ENCODE peak calls at places on chromosomes 16 and 17, in four cellular contexts. G is stomach, N is mucosa of descending colon, A is adrenal gland. K is an unnamed sample. For H3K36me3 and H3K4me1, the result is how much of the 10 kb centered on the place peaks cover.

GRCh38 chr16:30143347-30143702 is 20.3 kb upstream of the MAPK3 start:
- DNase-seq in G (no peak), N (no peak), A (no peak), K (no peak)

GRCh38 chr16:87135631-87136030 is 181.6 kb downstream of the C16orf95 start:
- DNase-seq in G (no peak), N (no peak), A (no peak), K (no peak)

GRCh38 chr16:22979038-22979437 is 165.1 kb downstream of the HS3ST2 start:
- DNase-seq in G (no peak), N (no peak), A (no peak), K (no peak)

GRCh38 chr17:75504347-75505151 is 10.8 kb downstream of the CASKIN2 start:
- DNase-seq in G (peak), N (peak), A (peak), K (no peak)

GRCh38 chr16:67862623-67863583 is 9.9 kb upstream of the EDC4 start:
- DNase-seq in G (peak), N (no peak), A (peak), K (peak)

GRCh38 chr16:85870159-85870558 is 28.8 kb upstream of the IRF8 start:
- DNase-seq in G (no peak), N (no peak), A (no peak), K (no peak)

GRCh38 chr17:37614391-37614790 is 5.2 kb upstream of the SYNRG start:
- DNase-seq in G (no peak), N (no peak), A (no peak), K (no peak)

GRCh38 chr17:48293319-48294192 is 136.5 kb downstream of the SKAP1 start:
- DNase-seq in G (no peak), N (no peak), A (no peak), K (no peak)

GRCh38 chr17:15378243-15378642 is 36.8 kb upstream of the TEKT3 start:
- DNase-seq in G (no peak), N (no peak), A (no peak), K (no peak)

GRCh38 chr17:15263206-15263579 is 1.9 kb downstream of the PMP22 start:
- DNase-seq in G (peak), N (peak), A (peak), K (peak)

GRCh38 chr16:57209780-57210179 is 23.7 kb downstream of the RSPRY1 start:
- DNase-seq in G (no peak), N (no peak), A (no peak), K (no peak)
- H3K36me3 ChIP-seq in G (half or more), N (under half), A (half or more), K (half or more)

DNA sequence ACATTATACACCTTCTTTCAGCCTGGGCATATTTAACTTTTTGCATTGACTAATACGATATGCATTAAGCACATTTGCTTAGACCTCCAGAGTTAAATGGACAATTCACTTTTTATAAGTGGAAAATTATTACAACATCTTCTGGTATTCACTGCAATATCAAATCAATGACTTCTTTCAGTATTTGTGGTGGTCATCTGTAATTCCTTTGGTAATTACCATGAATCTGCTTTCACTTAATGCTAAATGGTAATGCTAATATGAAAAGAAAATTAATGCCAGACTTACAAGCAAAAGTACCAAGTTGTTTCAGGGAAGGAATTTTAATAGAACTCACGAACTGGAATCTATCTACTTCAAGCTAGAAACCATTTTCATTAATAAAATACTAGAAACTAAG is 6.4 kb downstream of the GPATCH8 start:
- DNase-seq in G (no peak), N (no peak), A (no peak), K (no peak)
- H3K4me1 ChIP-seq in G (under half), N (under half), A (under half), K (under half)

GRCh38 chr17:44850025-44850424 is 2.3 kb downstream of the HIGD1B start:
- DNase-seq in G (no peak), N (no peak), A (no peak), K (no peak)
- H3K36me3 ChIP-seq in G (under half), N (under half), A (under half), K (under half)

GRCh38 chr17:70136131-70136530 is 33.2 kb upstream of the KCNJ2 start:
- DNase-seq in G (no peak), N (peak), A (no peak), K (no peak)

GRCh38 chr17:70134777-70135176 is 34.6 kb upstream of the KCNJ2 start:
- DNase-seq in G (no peak), N (no peak), A (no peak), K (no peak)

GRCh38 chr17:70137451-70138230 is 31.7 kb upstream of the KCNJ2 start:
- DNase-seq in G (no peak), N (peak), A (peak), K (no peak)

GRCh38 chr17:70132505-70132904 is 36.8 kb upstream of the KCNJ2 start:
- DNase-seq in G (no peak), N (no peak), A (no peak), K (no peak)

DNA sequence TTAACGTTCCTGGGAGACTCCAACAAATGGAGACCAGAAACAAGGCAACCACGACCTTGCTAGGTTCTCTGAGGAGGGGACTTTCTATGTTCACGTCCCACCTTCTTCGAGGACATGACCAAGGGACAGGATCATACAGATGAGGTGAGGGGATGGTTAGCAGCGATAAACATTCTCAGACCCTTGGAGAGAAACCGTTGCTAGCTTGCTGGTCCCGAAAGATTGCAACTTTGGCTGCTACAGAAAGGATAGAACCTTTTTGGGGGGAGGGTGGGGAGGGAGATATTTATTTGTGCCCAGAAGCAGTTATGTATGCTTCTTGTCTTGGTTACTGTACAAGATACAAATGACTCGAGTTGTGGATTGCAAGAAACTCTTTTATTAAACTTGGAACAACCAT is 35.3 kb upstream of the KCNJ2 start:
- DNase-seq in G (no peak), N (no peak), A (no peak), K (no peak)
- H3K4me1 ChIP-seq in G (under half), N (under half), A (under half), K (under half)

DNA sequence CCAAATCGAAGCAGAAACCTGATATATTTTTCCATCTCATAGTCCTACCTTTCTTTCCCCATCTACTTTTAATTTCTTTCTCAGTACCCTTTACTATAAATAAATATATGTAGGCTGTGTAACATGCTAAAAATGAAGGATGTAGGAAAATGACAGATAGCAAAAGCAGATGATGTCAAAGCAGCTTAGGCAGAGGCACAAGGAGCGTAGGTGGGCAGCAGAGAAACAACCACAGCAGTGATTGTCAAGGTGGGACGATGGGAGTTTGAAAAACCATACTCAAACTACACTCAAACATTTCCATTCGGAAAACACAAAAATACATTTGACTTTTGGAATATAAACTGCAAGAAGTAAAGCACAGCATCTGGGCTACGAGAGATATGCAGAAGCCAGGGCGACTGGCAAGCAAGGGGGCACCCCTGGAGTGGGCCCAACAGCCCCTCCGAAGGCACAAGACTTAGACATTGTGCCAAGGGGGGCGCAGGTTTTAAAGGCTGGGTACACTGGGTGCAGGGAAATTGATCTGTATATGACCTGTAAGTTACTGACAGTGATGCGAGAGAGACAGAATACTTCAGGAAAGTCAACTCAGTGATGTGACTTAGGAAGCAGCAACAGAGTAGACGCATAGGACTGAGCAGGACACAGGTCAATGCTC is 31.1 kb downstream of the SNN start:
- DNase-seq in G (no peak), N (no peak), A (no peak), K (no peak)
- H3K36me3 ChIP-seq in G (under half), N (under half), A (under half), K (half or more)

DNA sequence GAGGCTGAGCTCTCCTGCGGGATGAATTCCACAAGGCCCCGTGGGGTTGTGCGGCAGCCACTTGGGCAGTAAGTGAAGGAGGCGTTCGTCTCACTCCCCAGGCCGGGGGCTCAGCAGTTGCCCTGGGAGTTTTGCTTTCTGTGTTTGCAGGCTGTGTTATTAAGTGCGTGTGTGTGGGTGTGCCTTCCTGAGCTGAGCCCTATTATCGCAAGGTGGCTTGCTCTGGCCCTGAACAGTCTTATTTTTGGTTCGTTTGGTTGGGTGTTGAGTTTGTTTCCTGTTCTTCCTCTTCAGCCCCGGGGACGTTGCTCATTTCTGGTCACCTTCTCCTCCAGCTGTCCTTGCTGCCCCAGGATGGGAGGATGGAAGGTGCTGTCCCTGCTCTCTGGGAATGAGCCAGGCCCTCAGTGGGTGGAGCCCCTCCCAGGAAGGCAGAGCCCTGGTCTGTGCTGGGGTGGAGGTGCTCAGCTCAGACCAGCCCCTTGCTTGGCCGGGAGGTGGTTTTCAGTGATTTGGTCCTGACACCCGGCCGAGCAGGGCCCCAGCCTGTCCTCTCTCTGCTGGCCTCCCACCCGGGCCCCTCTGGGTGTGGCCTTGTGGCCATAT is 28.6 kb downstream of the BAIAP2 start:
- DNase-seq in G (no peak), N (no peak), A (no peak), K (no peak)
- H3K4me1 ChIP-seq in G (half or more), N (under half), A (under half), K (under half)

GRCh38 chr17:81693491-81694360 is 9.4 kb upstream of the MRPL12 start:
- DNase-seq in G (no peak), N (no peak), A (no peak), K (no peak)
- H3K36me3 ChIP-seq in G (half or more), N (under half), A (half or more), K (half or more)

GRCh38 chr17:40100419-40100668 is at the start of gene NR1D1:
- DNase-seq in G (no peak), N (no peak), A (no peak), K (no peak)
- H3K4me1 ChIP-seq in G (half or more), N (half or more), A (half or more), K (half or more)

K was measured in kidney.